ENCODE peak calls at places on chromosomes 5 and 9, in four cellular contexts. C is Caco-2, W is NCI-H1048, B is fibroblast of lung. P is an unnamed sample.

GRCh38 chr5:108639356-108639755 is 108.3 kb upstream of the FER start:
- DNase-seq in C (no peak), W (no peak), B (no peak), P (no peak)

GRCh38 chr9:133973111-133973790 is 18.9 kb downstream of the VAV2 start:
- DNase-seq in C (no peak), W (no peak), B (no peak), P (no peak)

GRCh38 chr5:16784088-16784487 is 152.0 kb downstream of the MYO10 start:
- DNase-seq in C (no peak), W (no peak), B (peak; percentile 87), P (no peak)

GRCh38 chr5:137320056-137321045 is 178.8 kb downstream of the SPOCK1 start:
- DNase-seq in C (peak; percentile 57), W (peak; percentile 5), B (peak; percentile 75), P (no peak)

GRCh38 chr9:135255843-135256567 is 168.5 kb downstream of the OLFM1 start:
- DNase-seq in C (no peak), W (no peak), B (no peak), P (no peak)

GRCh38 chr5:107290780-107291398 is 379.8 kb downstream of the EFNA5 start:
- DNase-seq in C (no peak), W (no peak), B (no peak), P (no peak)

GRCh38 chr9:15468113-15468512 is 42.7 kb downstream of the PSIP1 start:
- DNase-seq in C (no peak), W (no peak), B (no peak), P (no peak)

GRCh38 chr9:22142681-22143080 is 133.6 kb upstream of the CDKN2B start:
- DNase-seq in C (no peak), W (no peak), B (peak; percentile 78), P (no peak)

GRCh38 chr9:107426126-107426525 is 63.4 kb downstream of the KLF4 start:
- DNase-seq in C (no peak), W (no peak), B (no peak), P (no peak)

GRCh38 chr9:96020822-96021615 is 145.5 kb downstream of the ERCC6L2 start:
- DNase-seq in C (peak; percentile 32), W (no peak), B (no peak), P (no peak)

GRCh38 chr9:107749787-107750444 is 260.3 kb upstream of the KLF4 start:
- DNase-seq in C (peak; percentile 18), W (no peak), B (peak; percentile 94), P (no peak)

GRCh38 chr5:135031146-135031812 is 2.7 kb downstream of the PITX1 start:
- DNase-seq in C (no peak), W (no peak), B (no peak), P (no peak)